ENCODE peak calls at places on chromosome 10, in six cellular contexts. R, B, P, X, Q and I are unnamed samples.

GRCh38 chr10:127420138-127420684 is 128.9 kb upstream of the NPS start:
- DNase-seq in P (no peak), B (no peak), Q (no peak), X (no peak), R (no peak), I (no peak)

GRCh38 chr10:49138361-49138891 is 4.6 kb upstream of the FAM170B start:
- DNase-seq in Q (no peak), R (no peak), B (no peak), X (no peak), P (no peak), I (no peak)

GRCh38 chr10:124366825-124367224 is 51.9 kb downstream of the OAT start:
- DNase-seq in Q (peak), X (no peak), P (no peak), B (no peak), R (no peak), I (no peak)

GRCh38 chr10:52517017-52517416 is 202.9 kb downstream of the DKK1 start:
- DNase-seq in X (no peak), B (no peak), R (no peak), P (no peak), Q (no peak), I (no peak)

GRCh38 chr10:128814024-128814423 is 653.0 kb upstream of the MGMT start:
- DNase-seq in R (no peak), Q (no peak), P (no peak), B (no peak), X (no peak), I (no peak)

GRCh38 chr10:89478739-89479116 is 56.7 kb downstream of the SLC16A12 start:
- DNase-seq in R (no peak), X (no peak), B (no peak), Q (no peak), P (no peak), I (no peak)

GRCh38 chr10:98748298-98748697 is 301.6 kb upstream of the HPS1 start:
- DNase-seq in Q (no peak), X (peak), P (no peak), B (no peak), R (no peak), I (no peak)

GRCh38 chr10:37490266-37490665 is 364.9 kb downstream of the ANKRD30A start:
- DNase-seq in P (no peak), R (no peak), Q (no peak), B (peak), X (no peak), I (no peak)